ENCODE peak calls at places on chromosome 12, in ten cellular contexts. F, G, K, E, W, I, N, A, Z and V are unnamed samples. For H3K27me3 and H3K36me3, the result is how much of the 10 kb centered on the place peaks cover.

GRCh38 chr12:99059824-99060526 is 414.9 kb downstream of the APAF1 start:
- DNase-seq in F (no peak), G (no peak), K (no peak), E (peak), W (peak), I (no peak), N (peak), A (no peak), Z (no peak), V (peak)

GRCh38 chr12:4628406-4628805 is 20.4 kb downstream of the AKAP3 start:
- DNase-seq in F (peak), G (no peak), K (no peak), E (no peak), W (no peak), I (no peak), N (no peak), A (no peak), Z (no peak), V (no peak)

GRCh38 chr12:52918784-52919183 is 13.9 kb upstream of the KRT8 start:
- DNase-seq in F (no peak), G (no peak), K (no peak), E (no peak), W (no peak), I (no peak), N (no peak), A (no peak), Z (no peak), V (no peak)

GRCh38 chr12:645563-646071 is 17.6 kb downstream of the NINJ2 start:
- DNase-seq in F (peak), G (no peak), K (no peak), E (no peak), W (no peak), I (no peak), N (peak), A (no peak), Z (no peak), V (peak)

GRCh38 chr12:93803408-93803807 is 126.2 kb downstream of the CRADD start:
- DNase-seq in F (peak), G (no peak), K (no peak), E (peak), W (peak), I (no peak), N (no peak), A (no peak), Z (no peak), V (no peak)

GRCh38 chr12:27530157-27530922 is 6.3 kb downstream of the PPFIBP1 start:
- DNase-seq in F (no peak), G (no peak), K (no peak), E (peak), W (no peak), I (no peak), N (no peak), A (no peak), Z (no peak), V (no peak)

GRCh38 chr12:1234073-1234472 is 243.1 kb downstream of the ERC1 start:
- DNase-seq in F (peak), G (no peak), K (no peak), E (no peak), W (no peak), I (no peak), N (no peak), A (no peak), Z (no peak), V (no peak)

GRCh38 chr12:19849208-19849607 is 409.9 kb downstream of the AEBP2 start:
- DNase-seq in F (no peak), G (no peak), K (no peak), E (no peak), W (no peak), I (no peak), N (no peak), A (no peak), Z (no peak), V (no peak)

GRCh38 chr12:55931780-55932545 is 1.0 kb downstream of the DGKA start:
- DNase-seq in F (no peak), G (peak), K (peak), E (peak), W (peak), I (no peak), N (peak), A (no peak), Z (no peak), V (peak)

GRCh38 chr12:6547987-6548386 is 7.9 kb downstream of the IFFO1 start:
- DNase-seq in F (peak), G (no peak), K (no peak), E (no peak), W (no peak), I (no peak), N (no peak), A (no peak), Z (no peak), V (no peak)

GRCh38 chr12:23217158-23217557 is 592.2 kb downstream of the ETNK1 start:
- DNase-seq in F (no peak), G (no peak), K (no peak), E (no peak), W (no peak), I (no peak), N (no peak), A (no peak), Z (no peak), V (no peak)

GRCh38 chr12:65536876-65537661 is 258.6 kb downstream of the MSRB3 start:
- DNase-seq in F (peak), G (no peak), K (no peak), E (no peak), W (no peak), I (no peak), N (peak), A (no peak), Z (peak), V (peak)

GRCh38 chr12:15852383-15852782 is 29.8 kb upstream of the STRAP start:
- DNase-seq in F (peak), G (no peak), K (no peak), E (no peak), W (no peak), I (no peak), N (no peak), A (no peak), Z (no peak), V (no peak)

GRCh38 chr12:121916719-121917118 is 1.7 kb upstream of the CFAP251 start:
- DNase-seq in F (no peak), G (no peak), K (no peak), E (peak), W (no peak), I (no peak), N (no peak), A (no peak), Z (no peak), V (no peak)

GRCh38 chr12:71730936-71731335 is 23.7 kb upstream of the RAB21 start:
- DNase-seq in F (no peak), G (no peak), K (no peak), E (no peak), W (no peak), I (no peak), N (no peak), A (no peak), Z (no peak), V (no peak)

GRCh38 chr12:67797316-67797741 is 148.8 kb downstream of the DYRK2 start:
- DNase-seq in F (no peak), G (no peak), K (no peak), E (no peak), W (peak), I (no peak), N (peak), A (no peak), Z (no peak), V (no peak)

GRCh38 chr12:130053641-130054040 is 108.6 kb upstream of the FZD10 start:
- DNase-seq in F (no peak), G (no peak), K (no peak), E (peak), W (no peak), I (no peak), N (no peak), A (no peak), Z (no peak), V (peak)

GRCh38 chr12:26870491-26871419 is 37.8 kb upstream of the ITPR2 start:
- DNase-seq in F (peak), G (peak), K (peak), E (no peak), W (no peak), I (peak), N (peak), A (no peak), Z (no peak), V (no peak)

GRCh38 chr12:6165418-6165817 is 34.8 kb upstream of the CD9 start:
- DNase-seq in F (no peak), G (no peak), K (no peak), E (no peak), W (no peak), I (no peak), N (no peak), A (no peak), Z (no peak), V (no peak)

GRCh38 chr12:118840878-118841277 is 140.5 kb upstream of the SRRM4 start:
- DNase-seq in F (no peak), G (no peak), K (no peak), E (no peak), W (no peak), I (no peak), N (no peak), A (no peak), Z (no peak), V (no peak)

GRCh38 chr12:14452865-14453264 is 87.4 kb downstream of the ATF7IP start:
- DNase-seq in F (no peak), G (no peak), K (no peak), E (no peak), W (no peak), I (no peak), N (no peak), A (no peak), Z (no peak), V (no peak)

GRCh38 chr12:32336261-32336660 is 63.1 kb upstream of the FGD4 start:
- DNase-seq in F (no peak), G (no peak), K (no peak), E (no peak), W (no peak), I (no peak), N (no peak), A (no peak), Z (no peak), V (no peak)

GRCh38 chr12:109307051-109307450 is 2.0 kb downstream of the FOXN4 start:
- DNase-seq in F (no peak), G (no peak), K (no peak), E (no peak), W (no peak), I (no peak), N (no peak), A (no peak), Z (no peak), V (no peak)

GRCh38 chr12:109308534-109309440 is at the start of gene FOXN4:
- DNase-seq in F (no peak), G (no peak), K (no peak), E (peak), W (no peak), I (no peak), N (no peak), A (no peak), Z (no peak), V (no peak)

GRCh38 chr12:109305547-109305946 is 3.5 kb downstream of the FOXN4 start:
- DNase-seq in F (no peak), G (no peak), K (no peak), E (no peak), W (no peak), I (no peak), N (no peak), A (no peak), Z (no peak), V (no peak)

GRCh38 chr12:109309441-109310246 is 560 bp upstream of the FOXN4 start:
- DNase-seq in F (no peak), G (no peak), K (no peak), E (peak), W (no peak), I (no peak), N (no peak), A (no peak), Z (no peak), V (no peak)

DNA sequence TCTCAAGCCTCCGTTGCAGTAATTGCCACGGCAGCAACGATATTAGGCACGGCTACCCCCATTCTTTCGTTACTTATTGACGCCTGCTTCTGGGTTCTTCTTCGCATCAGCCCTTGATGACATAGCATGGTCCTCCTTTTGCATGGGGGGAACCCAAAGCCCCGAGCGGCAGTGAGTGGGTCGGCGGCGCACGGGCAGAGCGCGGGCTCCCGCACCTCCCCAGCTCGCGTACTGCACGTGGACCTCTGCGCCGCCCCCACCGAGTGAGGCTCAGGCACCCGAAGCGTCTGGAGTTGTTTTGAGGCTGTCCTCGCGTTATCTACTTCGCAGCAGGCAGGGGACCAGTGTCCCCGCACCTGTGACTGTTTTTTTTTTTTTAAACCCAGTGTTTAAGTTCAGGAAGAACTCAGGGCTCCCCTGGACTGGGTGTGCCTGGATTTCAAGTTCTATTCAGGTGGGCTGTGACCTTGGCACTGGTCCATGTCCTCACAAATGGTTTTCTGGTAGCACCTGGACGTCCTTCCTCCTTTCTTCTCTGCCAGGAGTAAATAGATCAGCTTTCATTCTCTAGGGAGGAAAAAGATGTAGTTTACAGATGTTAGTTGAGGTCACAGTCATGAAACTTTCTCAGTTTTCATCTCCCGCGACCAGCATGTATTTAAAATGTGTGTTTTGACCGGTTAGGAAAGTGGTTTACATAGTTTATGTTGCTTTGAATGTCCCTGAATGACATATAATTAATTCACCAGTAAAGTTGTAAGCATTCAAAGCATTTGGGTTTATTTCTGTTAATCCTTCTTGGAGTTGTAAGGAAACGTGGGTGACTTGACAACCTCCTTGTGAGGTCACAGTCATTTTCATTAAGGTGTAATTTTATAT is 1.4 kb upstream of the FOXN4 start:
- DNase-seq in F (no peak), G (no peak), K (no peak), E (peak), W (no peak), I (no peak), N (no peak), A (no peak), Z (no peak), V (no peak)
- H3K27me3 ChIP-seq in F (under half), G (half or more), K (under half), E (half or more), W (under half), I (under half), N (under half), A (under half), Z (under half), V (under half)

GRCh38 chr12:57372233-57372632 is 58.6 kb downstream of the R3HDM2 start:
- DNase-seq in F (no peak), G (no peak), K (no peak), E (no peak), W (no peak), I (no peak), N (no peak), A (no peak), Z (no peak), V (no peak)

GRCh38 chr12:57381693-57382220 is 49.1 kb downstream of the R3HDM2 start:
- DNase-seq in F (no peak), G (no peak), K (no peak), E (no peak), W (no peak), I (no peak), N (no peak), A (no peak), Z (no peak), V (no peak)

GRCh38 chr12:57380300-57380699 is 50.5 kb downstream of the R3HDM2 start:
- DNase-seq in F (no peak), G (no peak), K (no peak), E (no peak), W (no peak), I (no peak), N (no peak), A (no peak), Z (no peak), V (no peak)

GRCh38 chr12:57377103-57377840 is 53.6 kb downstream of the R3HDM2 start:
- DNase-seq in F (no peak), G (no peak), K (no peak), E (no peak), W (no peak), I (no peak), N (no peak), A (no peak), Z (no peak), V (no peak)
- H3K36me3 ChIP-seq in F (under half), G (under half), K (under half), E (under half), W (under half), I (under half), N (under half), A (under half), Z (under half), V (under half)

GRCh38 chr12:104958009-104958945 is at the start of gene SLC41A2:
- DNase-seq in F (peak), G (peak), K (peak), E (peak), W (peak), I (peak), N (peak), A (peak), Z (peak), V (peak)
- H3K27me3 ChIP-seq in F (under half), G (under half), K (under half), E (half or more), W (under half), I (under half), N (under half), A (under half), Z (under half), V (under half)

DNA sequence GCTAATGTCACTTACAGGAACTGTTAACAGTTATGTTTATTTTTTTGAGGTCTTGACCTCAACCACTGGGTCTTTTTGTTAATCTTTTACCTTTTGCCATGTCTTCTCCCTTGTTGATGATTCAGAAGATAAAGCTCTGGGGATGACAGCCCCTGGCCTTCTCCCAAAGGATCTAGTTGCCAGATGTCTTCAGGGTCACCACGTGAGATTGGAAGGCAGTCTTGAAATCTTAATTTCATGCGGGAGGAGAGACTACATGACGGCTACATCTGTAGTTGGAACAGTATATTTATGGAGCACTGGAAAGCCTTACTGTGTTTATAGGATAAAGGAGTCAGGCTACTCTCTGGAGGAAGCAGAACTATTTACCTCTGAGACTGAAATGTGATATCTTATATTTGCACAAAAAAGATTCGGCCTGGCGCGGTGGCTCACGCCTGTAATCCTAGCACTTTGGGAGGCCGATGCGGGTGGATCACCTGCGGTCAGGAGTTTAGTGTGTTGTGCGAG is 5.6 kb downstream of the MLEC start:
- DNase-seq in F (no peak), G (no peak), K (no peak), E (no peak), W (no peak), I (no peak), N (no peak), A (no peak), Z (no peak), V (no peak)
- H3K36me3 ChIP-seq in F (under half), G (under half), K (under half), E (under half), W (under half), I (under half), N (under half), A (under half), Z (under half), V (under half)